ENCODE peak calls at places on chromosome 12, in five cellular contexts. R is mesenchymal stem cell, A is neuronal stem cell, D is H9, F is trophoblast cell. C is an unnamed sample.

GRCh38 chr12:122421263-122421814 is 1.1 kb downstream of the CLIP1 start:
- DNase-seq in R (peak; percentile 70), A (no peak), D (no peak), F (peak; percentile 68), C (no peak)

GRCh38 chr12:49543914-49544815 is 5.3 kb downstream of the KCNH3 start:
- DNase-seq in R (no peak), A (no peak), D (peak; percentile 61), F (no peak), C (no peak)

GRCh38 chr12:5944688-5945070 is 380 bp downstream of the ANO2 start:
- DNase-seq in R (no peak), A (no peak), D (no peak), F (peak; percentile 55), C (no peak)

GRCh38 chr12:19799216-19799615 is 359.9 kb downstream of the AEBP2 start:
- DNase-seq in R (no peak), A (no peak), D (no peak), F (no peak), C (no peak)

GRCh38 chr12:38886064-38886463 is 19.3 kb downstream of the CPNE8 start:
- DNase-seq in R (peak; percentile 80), A (no peak), D (no peak), F (no peak), C (no peak)

GRCh38 chr12:124248862-124249825 is 45.7 kb upstream of the RFLNA start:
- DNase-seq in R (no peak), A (no peak), D (no peak), F (no peak), C (no peak)

GRCh38 chr12:73452672-73453469 is 1084.8 kb upstream of the ATXN7L3B start:
- DNase-seq in R (peak; percentile 44), A (no peak), D (no peak), F (no peak), C (no peak)

GRCh38 chr12:89162704-89163261 is 189.5 kb downstream of the DUSP6 start:
- DNase-seq in R (peak; percentile 97), A (no peak), D (no peak), F (peak; percentile 93), C (no peak)

GRCh38 chr12:80632835-80633234 is 74.6 kb upstream of the MYF6 start:
- DNase-seq in R (no peak), A (peak; percentile 21), D (peak; percentile 87), F (peak; percentile 15), C (peak; percentile 68)

GRCh38 chr12:42420385-42420784 is 94.4 kb downstream of the PPHLN1 start:
- DNase-seq in R (no peak), A (no peak), D (no peak), F (no peak), C (no peak)
- H2BK12ac ChIP-seq in R (no peak overlapping the region), A (no peak overlapping the region), D (no peak overlapping the region), F (no peak overlapping the region), C (no peak overlapping the region)

DNA sequence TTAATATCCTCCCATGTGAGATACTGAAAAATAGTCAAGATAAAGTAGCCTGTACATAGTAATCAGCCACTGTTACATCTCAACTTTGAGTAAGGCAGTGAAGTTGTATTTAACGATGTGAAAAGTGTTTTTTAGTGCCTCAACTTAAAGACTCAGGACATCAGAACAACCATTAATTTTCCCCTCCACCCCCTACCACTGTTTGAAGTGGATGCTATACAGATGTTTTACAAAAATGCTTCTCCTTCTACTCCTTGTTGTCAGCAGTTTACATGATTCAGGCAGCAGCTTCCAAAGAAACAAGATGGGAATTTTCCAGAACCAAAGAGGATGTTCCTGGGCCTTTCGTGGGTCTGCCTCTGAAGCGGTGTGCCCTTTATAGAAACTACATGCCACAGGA is 143.6 kb downstream of the RPAP3 start:
- DNase-seq in R (no peak), A (no peak), D (no peak), F (no peak), C (no peak)
- H2BK12ac ChIP-seq in R (no peak overlapping the region), A (no peak overlapping the region), D (no peak overlapping the region), F (no peak overlapping the region), C (no peak overlapping the region)

DNA sequence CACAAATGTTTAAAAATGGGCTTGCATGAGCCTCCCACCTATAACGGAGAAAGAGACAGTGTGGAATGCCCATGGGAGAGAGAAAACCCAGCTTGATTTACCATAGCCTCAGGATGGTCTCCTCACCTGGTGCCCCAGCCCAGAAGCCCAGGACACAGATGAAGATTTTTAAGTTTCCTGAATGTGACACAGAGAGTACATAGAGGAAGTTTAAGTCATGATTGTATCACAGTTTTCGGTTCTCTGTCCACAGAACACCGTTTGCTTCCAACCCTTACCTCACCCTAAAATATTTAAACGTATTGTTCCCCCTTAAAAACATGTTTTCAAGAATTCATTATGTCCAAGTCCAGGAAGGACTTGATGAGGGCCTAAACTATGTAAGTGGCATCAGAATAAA is 56.2 kb downstream of the NELL2 start:
- DNase-seq in R (no peak), A (no peak), D (no peak), F (no peak), C (no peak)
- H2BK12ac ChIP-seq in R (no peak overlapping the region), A (no peak overlapping the region), D (no peak overlapping the region), F (no peak overlapping the region), C (no peak overlapping the region)

DNA sequence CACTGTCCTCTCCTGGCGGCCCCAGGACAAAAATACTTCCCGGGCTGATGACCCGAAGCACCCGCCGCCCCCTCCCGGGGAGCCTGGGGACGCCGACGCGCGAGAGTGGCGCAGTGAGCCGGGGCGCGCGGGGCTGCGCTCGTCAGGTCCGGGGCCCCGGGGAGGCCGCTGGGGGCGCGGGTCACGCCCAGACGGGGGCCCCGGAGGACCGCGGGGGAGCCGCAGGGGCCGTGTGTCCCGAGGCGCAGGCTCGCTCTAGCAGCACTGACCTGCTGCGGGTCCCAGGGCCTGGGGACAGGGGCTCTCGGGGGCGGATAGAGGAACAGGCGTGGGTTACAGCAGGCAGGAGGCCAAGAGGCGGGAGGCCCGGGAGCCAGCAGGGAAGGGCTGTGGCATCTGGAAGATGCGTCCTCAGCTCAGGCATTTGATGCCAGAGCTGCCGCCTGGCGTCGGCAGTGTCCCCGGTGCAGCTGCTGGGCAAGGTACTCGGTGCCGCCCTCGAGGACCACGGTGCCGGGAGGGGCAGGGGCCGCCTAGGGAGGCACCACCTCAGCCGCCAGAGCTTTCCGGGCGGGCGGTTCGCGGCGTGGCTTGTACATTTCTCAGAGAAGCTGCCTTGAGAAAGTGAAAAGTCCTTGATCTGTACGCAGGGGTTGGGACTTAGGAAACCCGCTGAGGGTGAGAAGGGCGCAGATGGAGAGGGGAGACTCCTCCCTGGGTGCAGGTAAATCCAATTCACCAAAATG is 1.2 kb downstream of the WNT5B start:
- DNase-seq in R (peak; percentile 48), A (no peak), D (peak; percentile 78), F (no peak), C (peak; percentile 68)
- H2BK12ac ChIP-seq in R (no peak overlapping the region), A (no peak overlapping the region), D (no peak overlapping the region), F (peak overlapping the region; percentile 30), C (peak overlapping the region; percentile 68)

DNA sequence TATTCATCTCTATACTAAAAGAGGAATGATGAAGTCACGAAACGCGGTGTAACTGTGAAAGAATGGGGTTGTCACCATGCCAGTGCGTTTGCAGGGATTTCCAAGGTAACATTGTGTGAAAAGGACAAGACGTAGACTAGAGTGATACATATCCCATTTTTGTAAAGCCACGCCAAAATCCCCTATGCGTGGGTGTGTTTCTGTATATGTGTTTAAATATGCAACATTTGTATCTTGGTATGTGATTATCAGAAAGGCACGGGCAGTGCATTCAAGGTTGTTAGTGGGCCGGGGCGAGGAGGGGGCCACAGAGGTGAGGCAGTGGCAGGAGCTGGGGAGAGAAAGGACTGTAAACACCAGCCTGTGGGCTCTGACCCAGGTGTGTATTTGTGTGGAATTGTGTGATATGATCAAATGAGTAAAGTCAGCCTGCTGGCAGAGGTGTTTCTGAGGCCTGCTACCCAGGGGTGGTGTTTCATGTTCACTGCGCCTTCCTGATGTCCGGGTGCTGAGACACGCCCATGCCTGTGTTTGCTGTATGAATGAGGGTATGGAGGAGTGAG is 137.8 kb downstream of the ADGRD1 start:
- DNase-seq in R (no peak), A (no peak), D (peak; percentile 18), F (no peak), C (no peak)
- H2BK12ac ChIP-seq in R (no peak overlapping the region), A (no peak overlapping the region), D (no peak overlapping the region), F (no peak overlapping the region), C (no peak overlapping the region)